ENCODE peak calls at places on chromosome 17, in five cellular contexts. D is esophagus squamous epithelium, N is tibial nerve, Y is adrenal gland, P is endothelial cell of umbilical vein. K is an unnamed sample.

GRCh38 chr17:61405047-61405685 is 5.5 kb downstream of the TBX2 start:
- DNase-seq in Y (no peak), N (peak), D (no peak), P (no peak), K (no peak)

GRCh38 chr17:7258731-7259554 is 3.3 kb downstream of the CLDN7 start:
- DNase-seq in P (no peak), D (no peak), Y (no peak), N (no peak), K (peak)

GRCh38 chr17:38705523-38705802 is 390 bp downstream of the MLLT6 start:
- DNase-seq in P (no peak), D (no peak), Y (no peak), N (no peak), K (no peak)

GRCh38 chr17:9696279-9697044 is 51.1 kb downstream of the USP43 start:
- DNase-seq in N (no peak), Y (no peak), D (no peak), P (no peak), K (no peak)

GRCh38 chr17:59963738-59964454 is 644 bp downstream of the RNFT1 start:
- DNase-seq in P (peak), Y (peak), N (no peak), D (no peak), K (peak)

GRCh38 chr17:7177954-7178477 is 1.2 kb downstream of the ASGR1 start:
- DNase-seq in D (no peak), P (peak), N (no peak), Y (no peak), K (peak)

GRCh38 chr17:42670199-42670924 is 6.4 kb downstream of the PLEKHH3 start:
- DNase-seq in D (no peak), Y (no peak), P (no peak), N (no peak), K (no peak)

GRCh38 chr17:73725794-73726193 is 81.5 kb upstream of the SDK2 start:
- DNase-seq in P (no peak), Y (no peak), N (no peak), D (no peak), K (no peak)

GRCh38 chr17:57442914-57443571 is 186.7 kb downstream of the MSI2 start:
- DNase-seq in N (no peak), P (peak), D (no peak), Y (peak), K (peak)

GRCh38 chr17:19398301-19399181 is 11.6 kb upstream of the MFAP4 start:
- DNase-seq in P (peak), Y (peak), D (no peak), N (peak), K (peak)

GRCh38 chr17:43757171-43757660 is 1.4 kb downstream of the SOST start:
- DNase-seq in D (no peak), Y (no peak), P (no peak), N (no peak), K (no peak)

GRCh38 chr17:320809-321385 is 31.7 kb downstream of the RPH3AL start:
- DNase-seq in N (no peak), D (no peak), P (no peak), Y (no peak), K (no peak)

GRCh38 chr17:61251939-61252865 is 147.4 kb upstream of the TBX2 start:
- DNase-seq in D (peak), Y (peak), P (peak), N (peak), K (peak)

GRCh38 chr17:43994272-43995149 is 9.9 kb upstream of the NAGS start:
- DNase-seq in N (no peak), D (no peak), P (peak), Y (peak), K (peak)

GRCh38 chr17:68054296-68054900 is 18.9 kb downstream of the KPNA2 start:
- DNase-seq in D (no peak), Y (peak), P (peak), N (no peak), K (no peak)

GRCh38 chr17:3007651-3008121 is 55.7 kb downstream of the OR1D5 start:
- DNase-seq in N (no peak), P (no peak), Y (no peak), D (no peak), K (no peak)

GRCh38 chr17:67050066-67050465 is 5.7 kb downstream of the CACNG1 start:
- DNase-seq in P (no peak), N (no peak), D (no peak), Y (no peak), K (no peak)

GRCh38 chr17:7974638-7975131 is 27.7 kb upstream of the GUCY2D start:
- DNase-seq in Y (no peak), P (no peak), D (no peak), N (no peak), K (no peak)

GRCh38 chr17:15092762-15093161 is 172.4 kb downstream of the PMP22 start:
- DNase-seq in N (no peak), P (no peak), Y (no peak), D (no peak), K (no peak)

GRCh38 chr17:9817086-9817485 is 4.8 kb downstream of the GSG1L2 start:
- DNase-seq in D (no peak), N (no peak), P (no peak), Y (peak), K (no peak)

GRCh38 chr17:36592316-36592710 is 634 bp downstream of the DHRS11 start:
- DNase-seq in N (no peak), D (no peak), P (peak), Y (no peak), K (peak)

GRCh38 chr17:47663997-47664941 is 14.6 kb downstream of the KPNB1 start:
- DNase-seq in D (no peak), N (no peak), Y (peak), P (peak), K (peak)

GRCh38 chr17:18257747-18258355 is 687 bp downstream of the FLII start:
- DNase-seq in N (peak), D (no peak), P (peak), Y (peak), K (peak)

GRCh38 chr17:79085154-79085920 is 10.7 kb downstream of the ENGASE start:
- DNase-seq in D (no peak), N (no peak), P (no peak), Y (no peak), K (no peak)

GRCh38 chr17:66865151-66865550 is 30.2 kb downstream of the CACNG5 start:
- DNase-seq in Y (no peak), N (no peak), D (no peak), P (no peak), K (no peak)

GRCh38 chr17:57735707-57736106 is 9.4 kb downstream of the CCDC182 start:
- DNase-seq in P (no peak), Y (no peak), D (no peak), N (no peak), K (peak)

GRCh38 chr17:40062347-40063033 is at the start of gene THRA:
- DNase-seq in N (peak), P (no peak), D (no peak), Y (peak), K (peak)

GRCh38 chr17:47423406-47424295 is 99.9 kb downstream of the EFCAB13 start:
- DNase-seq in P (peak), D (no peak), N (no peak), Y (no peak), K (no peak)

GRCh38 chr17:31907342-31907975 is 6.0 kb upstream of the UTP6 start:
- DNase-seq in N (no peak), Y (peak), D (no peak), P (peak), K (no peak)

GRCh38 chr17:59001158-59001814 is 105.4 kb downstream of the TRIM37 start:
- DNase-seq in D (peak), Y (peak), P (peak), N (no peak), K (peak)

GRCh38 chr17:1179635-1180433 is at the start of gene ABR:
- DNase-seq in N (no peak), D (no peak), Y (peak), P (peak), K (no peak)

GRCh38 chr17:22265807-22266206 is 573.5 kb downstream of the KCNJ18 start:
- DNase-seq in D (no peak), Y (no peak), P (no peak), N (no peak), K (no peak)

GRCh38 chr17:1398900-1399299 is 1.1 kb downstream of the YWHAE start:
- DNase-seq in D (no peak), N (no peak), P (peak), Y (no peak), K (peak)

GRCh38 chr17:5706835-5707234 is 122.5 kb upstream of the NLRP1 start:
- DNase-seq in P (peak), Y (peak), N (peak), D (no peak), K (peak)

GRCh38 chr17:71286625-71287024 is 834.2 kb upstream of the SOX9 start:
- DNase-seq in P (no peak), Y (no peak), D (no peak), N (no peak), K (no peak)

GRCh38 chr17:38730526-38731379 is 612 bp downstream of the CISD3 start:
- DNase-seq in N (peak), P (peak), Y (peak), D (no peak), K (peak)

GRCh38 chr17:50055055-50055425 is 870 bp upstream of the ITGA3 start:
- DNase-seq in D (no peak), N (no peak), Y (peak), P (peak), K (no peak)
- TF ChIP-seq POLR2A in D (peak), N (no peak), Y (peak), P (no peak), K (no peak)

DNA sequence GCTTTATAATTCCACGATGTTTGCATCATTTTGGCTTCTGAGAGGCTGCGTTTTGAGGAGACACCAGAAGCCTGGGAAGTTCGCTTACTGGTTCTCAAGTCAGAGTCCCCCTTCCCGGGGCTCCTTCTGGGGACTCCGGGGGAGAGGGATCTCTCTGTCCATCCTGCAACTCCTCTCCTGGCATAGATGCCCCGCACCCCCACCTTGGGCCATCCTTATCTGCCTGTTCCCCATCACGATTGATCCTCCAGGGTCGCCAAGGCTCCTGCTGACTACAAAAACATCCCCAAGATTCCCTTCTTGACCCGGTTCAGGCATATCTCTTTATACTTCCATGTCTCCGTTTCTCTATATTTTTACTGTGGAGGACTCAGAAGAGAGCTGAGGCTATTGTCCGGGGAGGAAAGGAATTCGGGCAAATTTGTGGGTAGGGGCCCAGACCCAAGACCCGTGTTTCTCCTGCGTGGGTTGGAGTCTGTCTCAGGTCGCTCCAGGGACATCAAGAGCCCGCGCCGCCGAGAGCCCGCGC is 18.4 kb upstream of the HOXB13 start:
- DNase-seq in N (no peak), Y (no peak), P (no peak), D (no peak), K (no peak)
- TF ChIP-seq CTCF in N (no peak), Y (no peak), P (no peak), D (no peak), K (no peak)

GRCh38 chr17:76567634-76568432 is 17.8 kb downstream of the ST6GALNAC2 start:
- DNase-seq in N (no peak), Y (no peak), D (no peak), P (no peak), K (peak)
- TF ChIP-seq POLR2A in N (no peak), Y (no peak), D (no peak), P (no peak), K (no peak)

GRCh38 chr17:12318614-12319266 is 298.1 kb downstream of the MAP2K4 start:
- DNase-seq in D (no peak), N (no peak), Y (no peak), P (no peak), K (no peak)
- TF ChIP-seq CTCF in D (no peak), N (no peak), Y (no peak), P (no peak), K (no peak)

K was measured in NB4.